ENCODE peak calls at places on chromosomes 2 and 18, in seven cellular contexts. H is adrenal gland; B is coronary artery; V is Calu3; R is ELR; Z is caudate nucleus; O is stimulated activated CD4-positive, alpha-beta T cell treated with anti-CD3 and anti-CD28 coated beads, Interleukin-1b, Interleukin-23, amount 100 ng/mL, for 4 hours. Y is an unnamed sample.

GRCh38 chr2:23351388-23352141 is 33.4 kb upstream of the KLHL29 start:
- DNase-seq in V (peak), H (peak), B (peak), Z (peak), R (peak), O (peak), Y (peak)

GRCh38 chr2:189412330-189412953 is 28.8 kb upstream of the WDR75 start:
- DNase-seq in O (peak), Z (no peak), R (peak), H (no peak), B (no peak), V (peak), Y (peak)

GRCh38 chr2:85435986-85436835 is 17.7 kb downstream of the SH2D6 start:
- DNase-seq in R (no peak), O (no peak), B (no peak), V (no peak), H (no peak), Z (no peak), Y (no peak)

GRCh38 chr18:48545690-48546365 is 7.0 kb downstream of the CTIF start:
- DNase-seq in B (peak), Z (peak), V (no peak), O (no peak), H (peak), R (peak), Y (peak)

GRCh38 chr2:84126084-84126483 is 333.0 kb downstream of the SUCLG1 start:
- DNase-seq in H (no peak), B (no peak), V (no peak), O (no peak), R (no peak), Z (no peak), Y (no peak)

GRCh38 chr2:902584-902983 is 48.1 kb upstream of the SNTG2 start:
- DNase-seq in R (no peak), B (peak), V (no peak), H (no peak), O (no peak), Z (no peak), Y (no peak)

GRCh38 chr2:44131177-44131576 is 37.5 kb upstream of the PPM1B start:
- DNase-seq in B (no peak), R (no peak), Z (no peak), H (no peak), O (no peak), V (no peak), Y (no peak)

GRCh38 chr2:186098821-186099220 is 360.2 kb downstream of the FSIP2 start:
- DNase-seq in H (no peak), B (no peak), R (peak), Z (no peak), V (no peak), O (no peak), Y (no peak)

GRCh38 chr2:101063352-101063751 is 61.3 kb downstream of the RPL31 start:
- DNase-seq in B (no peak), O (no peak), Z (no peak), R (no peak), H (no peak), V (no peak), Y (no peak)

GRCh38 chr2:128626758-128627515 is 308.3 kb upstream of the HS6ST1 start:
- DNase-seq in H (no peak), O (no peak), Z (no peak), V (no peak), R (no peak), B (no peak), Y (peak)

GRCh38 chr18:62773691-62774090 is 58.4 kb downstream of the PHLPP1 start:
- DNase-seq in Z (no peak), B (no peak), R (no peak), O (no peak), H (no peak), V (no peak), Y (no peak)

GRCh38 chr18:13527256-13527655 is 199.1 kb downstream of the FAM210A start:
- DNase-seq in R (no peak), Z (no peak), H (no peak), V (no peak), B (no peak), O (no peak), Y (no peak)

GRCh38 chr2:168211664-168212163 is 35.7 kb downstream of the STK39 start:
- DNase-seq in O (no peak), B (no peak), Z (no peak), R (peak), V (no peak), H (no peak), Y (no peak)

GRCh38 chr2:15730545-15731212 is 139.0 kb downstream of the DDX1 start:
- DNase-seq in R (peak), V (peak), B (peak), O (no peak), Z (peak), H (peak), Y (peak)

GRCh38 chr18:55587341-55588000 is 521 bp downstream of the TCF4 start:
- DNase-seq in R (peak), O (no peak), B (no peak), V (no peak), Z (peak), H (peak), Y (peak)

Y was measured in putamen.